ENCODE peak calls at places on chromosome 2, in six cellular contexts. X, O, P, Y, F and V are unnamed samples.

GRCh38 chr2:218223046-218223445 is 6.1 kb downstream of the ARPC2 start:
- DNase-seq in X (no peak), O (no peak), P (peak), Y (no peak), F (no peak), V (no peak)

GRCh38 chr2:21268197-21268870 is 144.6 kb downstream of the TDRD15 start:
- DNase-seq in X (no peak), O (no peak), P (no peak), Y (no peak), F (no peak), V (no peak)

GRCh38 chr2:16295891-16296290 is 355.5 kb downstream of the MYCN start:
- DNase-seq in X (no peak), O (no peak), P (no peak), Y (no peak), F (no peak), V (no peak)

GRCh38 chr2:165328272-165328671 is 89.1 kb downstream of the SCN2A start:
- DNase-seq in X (no peak), O (no peak), P (no peak), Y (no peak), F (no peak), V (no peak)

GRCh38 chr2:174593574-174594203 is 3.9 kb downstream of the WIPF1 start:
- DNase-seq in X (peak), O (no peak), P (peak), Y (no peak), F (no peak), V (no peak)

GRCh38 chr2:230872968-230873669 is 8.4 kb downstream of the ITM2C start:
- DNase-seq in X (no peak), O (no peak), P (no peak), Y (no peak), F (no peak), V (no peak)

GRCh38 chr2:99660616-99661416 is 171.0 kb upstream of the REV1 start:
- DNase-seq in X (no peak), O (no peak), P (no peak), Y (no peak), F (no peak), V (no peak)

GRCh38 chr2:46718797-46719196 is 196.8 kb downstream of the MCFD2 start:
- DNase-seq in X (no peak), O (no peak), P (no peak), Y (no peak), F (no peak), V (no peak)

GRCh38 chr2:77649856-77650255 is 127.7 kb upstream of the LRRTM4 start:
- DNase-seq in X (no peak), O (no peak), P (no peak), Y (no peak), F (no peak), V (no peak)

GRCh38 chr2:51813245-51813644 is 781.3 kb upstream of the NRXN1 start:
- DNase-seq in X (no peak), O (no peak), P (peak), Y (no peak), F (no peak), V (no peak)

GRCh38 chr2:159903404-159904126 is 105.6 kb upstream of the CD302 start:
- DNase-seq in X (peak), O (no peak), P (peak), Y (no peak), F (no peak), V (no peak)

GRCh38 chr2:128313076-128313836 is 5.4 kb downstream of the HS6ST1 start:
- DNase-seq in X (no peak), O (no peak), P (peak), Y (peak), F (no peak), V (no peak)

GRCh38 chr2:132517386-132517785 is 100.8 kb downstream of the GPR39 start:
- DNase-seq in X (no peak), O (no peak), P (no peak), Y (no peak), F (no peak), V (no peak)

GRCh38 chr2:12764075-12764722 is 47.5 kb downstream of the TRIB2 start:
- DNase-seq in X (peak), O (no peak), P (peak), Y (no peak), F (no peak), V (no peak)

GRCh38 chr2:147297820-147298219 is 547.0 kb upstream of the ACVR2A start:
- DNase-seq in X (no peak), O (no peak), P (no peak), Y (no peak), F (no peak), V (no peak)

GRCh38 chr2:182920089-182920488 is 53.7 kb upstream of the FRZB start:
- DNase-seq in X (no peak), O (no peak), P (no peak), Y (no peak), F (no peak), V (no peak)

GRCh38 chr2:236047886-236048540 is 120.2 kb downstream of the GBX2 start:
- DNase-seq in X (no peak), O (no peak), P (no peak), Y (peak), F (no peak), V (no peak)

GRCh38 chr2:39920318-39920775 is 141.3 kb upstream of the THUMPD2 start:
- DNase-seq in X (no peak), O (no peak), P (no peak), Y (no peak), F (no peak), V (no peak)

GRCh38 chr2:237724811-237725478 is 73.6 kb upstream of the RBM44 start:
- DNase-seq in X (no peak), O (no peak), P (peak), Y (peak), F (no peak), V (no peak)

GRCh38 chr2:27049422-27050280 is 1.8 kb upstream of the AGBL5 start:
- DNase-seq in X (no peak), O (no peak), P (no peak), Y (peak), F (peak), V (no peak)

GRCh38 chr2:33133436-33133835 is 186.7 kb downstream of the LTBP1 start:
- DNase-seq in X (no peak), O (peak), P (no peak), Y (peak), F (peak), V (no peak)

GRCh38 chr2:3115301-3116042 is 262.1 kb downstream of the EIPR1 start:
- DNase-seq in X (no peak), O (no peak), P (no peak), Y (no peak), F (no peak), V (no peak)

GRCh38 chr2:223101340-223102039 is 49.5 kb downstream of the KCNE4 start:
- DNase-seq in X (no peak), O (no peak), P (peak), Y (peak), F (no peak), V (no peak)

GRCh38 chr2:105394951-105395611 is 3.8 kb downstream of the FHL2 start:
- DNase-seq in X (no peak), O (no peak), P (peak), Y (no peak), F (no peak), V (no peak)

GRCh38 chr2:105395691-105396090 is 3.2 kb downstream of the FHL2 start:
- DNase-seq in X (no peak), O (no peak), P (no peak), Y (no peak), F (no peak), V (no peak)

GRCh38 chr2:105391763-105392662 is 6.8 kb downstream of the FHL2 start:
- DNase-seq in X (no peak), O (no peak), P (peak), Y (no peak), F (peak), V (no peak)

GRCh38 chr2:105391058-105391627 is 7.7 kb downstream of the FHL2 start:
- DNase-seq in X (no peak), O (no peak), P (peak), Y (no peak), F (peak), V (no peak)

GRCh38 chr2:105393373-105394055 is 5.3 kb downstream of the FHL2 start:
- DNase-seq in X (peak), O (no peak), P (peak), Y (no peak), F (peak), V (no peak)
- H3K4me3 ChIP-seq in X (no peak), O (no peak), P (no peak), Y (no peak), F (peak), V (peak)

DNA sequence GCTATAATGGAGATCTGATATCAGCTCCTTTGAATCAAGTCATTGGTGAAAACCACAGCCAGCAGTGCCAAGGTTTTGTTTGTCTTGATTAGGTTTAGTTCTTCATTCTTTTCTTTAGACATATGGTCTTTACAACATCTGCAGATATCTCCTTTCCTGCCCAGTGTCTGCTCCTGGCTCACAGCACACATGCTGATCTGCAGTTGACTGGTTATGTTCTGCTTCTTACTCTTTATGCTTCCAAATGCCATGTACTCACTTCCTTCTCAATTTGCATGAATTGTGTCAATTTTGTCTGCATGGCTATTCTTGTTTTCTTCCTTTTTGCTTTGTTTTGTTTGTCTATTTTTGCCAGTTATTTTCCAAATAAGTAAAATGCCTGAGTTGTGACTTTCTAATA is 8.0 kb downstream of the ARHGAP25 start:
- DNase-seq in X (no peak), O (no peak), P (no peak), Y (no peak), F (no peak), V (no peak)
- TF ChIP-seq CTCF in X (no peak), O (no peak), P (no peak), Y (no peak), F (no peak), V (no peak)

GRCh38 chr2:161625314-161625919 is 1.2 kb downstream of the SLC4A10 start:
- DNase-seq in X (no peak), O (no peak), P (no peak), Y (no peak), F (no peak), V (no peak)
- H3K4me3 ChIP-seq in X (no peak), O (no peak), P (no peak), Y (no peak), F (no peak), V (no peak)

DNA sequence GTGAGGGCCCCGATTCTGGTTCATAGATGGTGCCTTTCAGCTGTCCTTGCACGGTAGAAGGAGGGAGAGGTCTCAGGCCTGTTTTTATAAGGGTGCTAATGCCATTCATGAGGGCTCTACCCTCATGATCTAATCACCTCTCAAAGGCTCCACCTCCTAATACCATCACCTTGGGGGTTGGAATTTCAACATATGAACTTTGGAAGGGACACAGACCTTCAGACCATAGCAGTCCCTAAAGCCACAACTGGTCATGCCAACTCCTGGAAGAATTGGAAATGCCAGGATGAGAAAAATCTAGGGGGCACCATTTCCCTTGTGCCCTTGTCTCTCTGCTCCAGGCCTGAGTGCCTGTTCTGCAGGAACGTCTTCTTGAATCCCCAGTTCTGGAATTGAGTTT is 124.8 kb upstream of the DAPL1 start:
- DNase-seq in X (no peak), O (no peak), P (no peak), Y (no peak), F (no peak), V (no peak)
- TF ChIP-seq CTCF in X (no peak), O (no peak), P (no peak), Y (no peak), F (no peak), V (no peak)

GRCh38 chr2:44798139-44798659 is 143.3 kb upstream of the SIX3 start:
- DNase-seq in X (no peak), O (no peak), P (no peak), Y (no peak), F (no peak), V (no peak)

GRCh38 chr2:44796771-44797170 is 144.7 kb upstream of the SIX3 start:
- DNase-seq in X (no peak), O (no peak), P (no peak), Y (no peak), F (no peak), V (no peak)

GRCh38 chr2:44801289-44801675 is 140.2 kb upstream of the SIX3 start:
- DNase-seq in X (no peak), O (no peak), P (no peak), Y (no peak), F (no peak), V (no peak)

GRCh38 chr2:44799754-44800153 is 141.7 kb upstream of the SIX3 start:
- DNase-seq in X (no peak), O (no peak), P (no peak), Y (no peak), F (no peak), V (no peak)

DNA sequence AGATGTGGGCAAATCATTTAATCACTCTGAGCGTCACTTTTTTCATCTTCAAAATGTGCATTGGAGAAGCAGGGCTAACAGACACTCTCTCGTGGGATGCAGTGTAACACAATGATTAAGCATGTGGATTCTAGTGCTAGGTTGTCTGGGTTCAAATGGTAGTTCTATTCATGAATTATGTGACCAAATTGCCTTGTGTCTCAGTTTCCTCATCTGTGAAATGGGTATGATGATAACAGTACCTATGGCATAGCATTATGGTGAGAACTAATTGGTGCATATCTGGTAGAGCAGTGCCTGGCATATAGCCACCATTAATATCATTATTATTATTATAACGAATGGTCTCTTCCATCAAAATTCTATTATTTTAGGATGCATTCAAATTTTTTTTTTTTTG is 142.4 kb upstream of the SIX3 start:
- DNase-seq in X (no peak), O (no peak), P (no peak), Y (no peak), F (no peak), V (no peak)
- H3K4me3 ChIP-seq in X (no peak), O (no peak), P (no peak), Y (no peak), F (no peak), V (no peak)

GRCh38 chr2:53473236-53473635 is 294.4 kb upstream of the CHAC2 start:
- DNase-seq in X (no peak), O (no peak), P (no peak), Y (peak), F (no peak), V (no peak)
- TF ChIP-seq CTCF in X (no peak), O (no peak), P (no peak), Y (peak), F (no peak), V (peak)

DNA sequence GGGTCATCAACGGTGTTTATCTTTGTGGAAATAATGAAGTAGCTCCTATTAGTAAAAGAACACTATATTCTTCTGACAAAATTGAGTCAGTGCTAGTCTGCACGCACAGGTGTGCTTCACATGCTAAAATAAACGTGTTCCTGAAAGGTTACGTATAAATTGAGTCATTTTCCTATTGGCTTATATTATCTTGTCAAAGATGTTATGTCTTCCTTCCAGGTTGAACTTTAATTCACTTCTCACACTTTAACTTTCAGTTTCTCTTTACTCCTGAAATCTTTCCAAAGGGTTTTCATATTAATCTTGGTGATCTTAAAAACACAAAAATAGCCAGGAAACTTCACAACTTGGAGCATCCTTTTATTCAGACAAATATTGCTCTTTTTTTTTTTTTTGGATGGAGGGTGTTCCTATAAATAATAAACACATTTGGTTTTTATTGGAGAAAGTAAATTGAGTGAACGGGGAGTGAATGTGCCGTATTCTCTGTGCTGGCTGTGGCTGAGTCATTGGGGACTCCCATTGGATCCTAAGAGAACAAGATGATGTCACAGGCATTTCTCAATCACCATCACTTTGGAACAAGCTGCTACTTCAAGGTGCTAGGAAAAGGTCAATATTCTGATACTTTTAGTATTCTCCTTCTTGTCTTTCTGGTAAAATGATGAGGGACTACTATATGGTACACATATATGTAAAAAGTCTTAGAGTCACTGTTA is 150.2 kb upstream of the SPATS2L start:
- DNase-seq in X (peak), O (peak), P (peak), Y (peak), F (peak), V (no peak)
- H3K4me3 ChIP-seq in X (peak), O (peak), P (peak), Y (no peak), F (peak), V (peak)

DNA sequence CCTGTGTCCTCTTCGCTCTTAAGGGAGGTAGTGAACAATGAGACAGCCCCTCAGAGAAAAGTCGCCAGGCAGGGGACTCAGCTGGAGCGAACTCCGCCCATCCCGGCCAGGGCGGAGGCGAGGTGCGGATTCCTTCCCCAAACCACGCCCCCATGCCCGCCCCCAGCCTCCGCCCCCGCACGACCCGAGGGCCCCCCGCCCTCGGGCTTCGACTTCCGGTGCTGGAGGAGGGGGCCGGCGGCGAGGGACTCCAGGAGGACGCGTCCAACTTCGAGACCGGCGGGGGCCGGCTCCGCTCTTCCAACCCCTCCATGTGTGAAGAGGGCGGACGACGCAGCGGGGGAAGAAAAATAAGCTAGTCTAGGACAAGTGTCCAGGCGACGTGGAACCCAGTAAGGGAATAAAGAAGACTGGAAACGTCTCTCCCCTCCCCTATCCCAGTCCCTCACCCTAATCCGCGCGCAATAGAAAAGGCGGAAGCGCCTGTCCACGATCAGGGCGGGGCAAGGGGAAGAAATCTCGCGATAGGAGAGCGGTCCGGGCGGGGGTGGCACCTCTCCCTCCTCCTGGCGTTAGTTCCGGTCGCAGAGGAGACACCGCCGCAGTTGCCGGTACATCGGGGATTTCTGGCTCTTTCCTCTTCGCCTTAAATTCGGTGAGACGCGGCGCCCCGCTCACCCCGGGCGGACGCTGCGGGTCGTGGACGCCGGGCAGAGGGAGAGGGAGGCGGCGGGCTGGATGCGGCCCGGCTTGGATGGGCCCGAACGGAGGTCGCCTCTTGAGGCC is at the start of gene BZW1:
- DNase-seq in X (peak), O (peak), P (peak), Y (peak), F (peak), V (peak)
- TF ChIP-seq CTCF in X (no peak), O (peak), P (no peak), Y (no peak), F (no peak), V (no peak)

GRCh38 chr2:167192833-167193232 is 304.6 kb downstream of the XIRP2 start:
- DNase-seq in X (peak), O (no peak), P (peak), Y (no peak), F (no peak), V (peak)
- H3K4me3 ChIP-seq in X (no peak), O (no peak), P (no peak), Y (no peak), F (no peak), V (peak)